ENCODE peak calls at places on chromosomes 1 and 21, in four cellular contexts. One of them, this sample, is unnamed.

GRCh38 chr1:213050745-213051126 is 305 bp upstream of the RPS6KC1 start:
- DNase-seq in kidney: no peak
- DNase-seq in NCI-H1436: no peak
- DNase-seq in HEK293T: no peak
- DNase-seq in this sample: no peak

GRCh38 chr1:6743189-6744101 is 41.8 kb upstream of the CAMTA1 start:
- DNase-seq in kidney: peak; percentile 78
- DNase-seq in NCI-H1436: peak; percentile 3
- DNase-seq in HEK293T: no peak
- DNase-seq in this sample: no peak

GRCh38 chr1:173193639-173194038 is 13.5 kb downstream of the TNFSF4 start:
- DNase-seq in kidney: no peak
- DNase-seq in NCI-H1436: no peak
- DNase-seq in HEK293T: no peak
- DNase-seq in this sample: no peak

GRCh38 chr1:43541721-43542401 is 11.2 kb downstream of the PTPRF start:
- DNase-seq in kidney: peak; percentile 84
- DNase-seq in NCI-H1436: no peak
- DNase-seq in HEK293T: no peak
- DNase-seq in this sample: peak; percentile 27

GRCh38 chr1:235417101-235417697 is 50.0 kb downstream of the TBCE start:
- DNase-seq in kidney: no peak
- DNase-seq in NCI-H1436: peak; percentile 45
- DNase-seq in HEK293T: peak; percentile 82
- DNase-seq in this sample: peak; percentile 46

GRCh38 chr1:117817629-117818028 is 111.8 kb downstream of the GDAP2 start:
- DNase-seq in kidney: no peak
- DNase-seq in NCI-H1436: no peak
- DNase-seq in HEK293T: no peak
- DNase-seq in this sample: no peak

GRCh38 chr1:54016343-54017282 is 1.4 kb downstream of the LDLRAD1 start:
- DNase-seq in kidney: peak; percentile 29
- DNase-seq in NCI-H1436: no peak
- DNase-seq in HEK293T: no peak
- DNase-seq in this sample: no peak

GRCh38 chr1:156896490-156897033 is 3.0 kb downstream of the PEAR1 start:
- DNase-seq in kidney: peak; percentile 85
- DNase-seq in NCI-H1436: no peak
- DNase-seq in HEK293T: no peak
- DNase-seq in this sample: no peak

GRCh38 chr21:33078907-33079582 is 9.1 kb downstream of the OLIG1 start:
- DNase-seq in kidney: peak; percentile 90
- DNase-seq in NCI-H1436: no peak
- DNase-seq in HEK293T: no peak
- DNase-seq in this sample: no peak

GRCh38 chr1:1166642-1167415 is 6.9 kb upstream of the TTLL10 start:
- DNase-seq in kidney: peak; percentile 82
- DNase-seq in NCI-H1436: no peak
- DNase-seq in HEK293T: no peak
- DNase-seq in this sample: no peak

GRCh38 chr1:94670273-94670672 is 128.7 kb upstream of the F3 start:
- DNase-seq in kidney: no peak
- DNase-seq in NCI-H1436: no peak
- DNase-seq in HEK293T: no peak
- DNase-seq in this sample: no peak

GRCh38 chr1:154745286-154745731 is 124.8 kb downstream of the KCNN3 start:
- DNase-seq in kidney: peak; percentile 52
- DNase-seq in NCI-H1436: no peak
- DNase-seq in HEK293T: no peak
- DNase-seq in this sample: no peak

GRCh38 chr1:5509664-5510452 is 482.4 kb downstream of the NPHP4 start:
- DNase-seq in kidney: peak; percentile 77
- DNase-seq in NCI-H1436: peak; percentile 25
- DNase-seq in HEK293T: peak; percentile 70
- DNase-seq in this sample: no peak

GRCh38 chr1:185345913-185346717 is 29.1 kb upstream of the IVNS1ABP start:
- DNase-seq in kidney: no peak
- DNase-seq in NCI-H1436: no peak
- DNase-seq in HEK293T: no peak
- DNase-seq in this sample: no peak

GRCh38 chr1:30824736-30825429 is 67.3 kb upstream of the LAPTM5 start:
- DNase-seq in kidney: no peak
- DNase-seq in NCI-H1436: no peak
- DNase-seq in HEK293T: no peak
- DNase-seq in this sample: no peak

GRCh38 chr1:217734973-217735372 is 103.8 kb downstream of the SPATA17 start:
- DNase-seq in kidney: no peak
- DNase-seq in NCI-H1436: no peak
- DNase-seq in HEK293T: no peak
- DNase-seq in this sample: no peak

GRCh38 chr1:3775498-3776230 is 3.1 kb downstream of the SMIM1 start:
- DNase-seq in kidney: peak; percentile 89
- DNase-seq in NCI-H1436: peak; percentile 61
- DNase-seq in HEK293T: peak; percentile 36
- DNase-seq in this sample: no peak

GRCh38 chr1:53206735-53207379 is 10.2 kb downstream of the CPT2 start:
- DNase-seq in kidney: no peak
- DNase-seq in NCI-H1436: no peak
- DNase-seq in HEK293T: no peak
- DNase-seq in this sample: no peak

GRCh38 chr1:147760481-147761260 is at the start of gene GJA5:
- DNase-seq in kidney: no peak
- DNase-seq in NCI-H1436: no peak
- DNase-seq in HEK293T: no peak
- DNase-seq in this sample: no peak

GRCh38 chr1:113456967-113457366 is 66.7 kb downstream of the MAGI3 start:
- DNase-seq in kidney: no peak
- DNase-seq in NCI-H1436: no peak
- DNase-seq in HEK293T: no peak
- DNase-seq in this sample: no peak

GRCh38 chr1:109768335-109768650 is 4.6 kb upstream of the EPS8L3 start:
- DNase-seq in kidney: peak; percentile 23
- DNase-seq in NCI-H1436: no peak
- DNase-seq in HEK293T: no peak
- DNase-seq in this sample: no peak

GRCh38 chr1:58885998-58886397 is 102.2 kb upstream of the JUN start:
- DNase-seq in kidney: no peak
- DNase-seq in NCI-H1436: no peak
- DNase-seq in HEK293T: no peak
- DNase-seq in this sample: no peak

GRCh38 chr1:239566074-239566473 is 179.7 kb downstream of the CHRM3 start:
- DNase-seq in kidney: no peak
- DNase-seq in NCI-H1436: no peak
- DNase-seq in HEK293T: no peak
- DNase-seq in this sample: no peak

GRCh38 chr1:231636157-231636556 is 9.6 kb downstream of the DISC1 start:
- DNase-seq in kidney: no peak
- DNase-seq in NCI-H1436: no peak
- DNase-seq in HEK293T: no peak
- DNase-seq in this sample: no peak

GRCh38 chr1:112548540-112548939 is 39.8 kb downstream of the WNT2B start:
- DNase-seq in kidney: no peak
- DNase-seq in NCI-H1436: no peak
- DNase-seq in HEK293T: no peak
- DNase-seq in this sample: no peak

GRCh38 chr1:84724128-84724860 is 34.0 kb upstream of the SSX2IP start:
- DNase-seq in kidney: no peak
- DNase-seq in NCI-H1436: no peak
- DNase-seq in HEK293T: peak; percentile 63
- DNase-seq in this sample: no peak

GRCh38 chr1:221824025-221824424 is 82.1 kb upstream of the DUSP10 start:
- DNase-seq in kidney: no peak
- DNase-seq in NCI-H1436: no peak
- DNase-seq in HEK293T: no peak
- DNase-seq in this sample: no peak

GRCh38 chr1:20485527-20486456 is at the start of gene CAMK2N1:
- DNase-seq in kidney: peak; percentile 93
- DNase-seq in NCI-H1436: peak; percentile 65
- DNase-seq in HEK293T: peak; percentile 76
- DNase-seq in this sample: peak; percentile 28

GRCh38 chr1:95006681-95007080 is 66.1 kb downstream of the ALG14 start:
- DNase-seq in kidney: no peak
- DNase-seq in NCI-H1436: no peak
- DNase-seq in HEK293T: no peak
- DNase-seq in this sample: no peak

GRCh38 chr1:68384872-68385390 is 64.8 kb downstream of the RPE65 start:
- DNase-seq in kidney: no peak
- DNase-seq in NCI-H1436: no peak
- DNase-seq in HEK293T: no peak
- DNase-seq in this sample: no peak

GRCh38 chr1:94797286-94797685 is 22.9 kb upstream of the SLC44A3 start:
- DNase-seq in kidney: no peak
- DNase-seq in NCI-H1436: no peak
- DNase-seq in HEK293T: no peak
- DNase-seq in this sample: no peak

GRCh38 chr1:46623733-46624695 is 7.4 kb upstream of the MOB3C start:
- DNase-seq in kidney: no peak
- DNase-seq in NCI-H1436: no peak
- DNase-seq in HEK293T: no peak
- DNase-seq in this sample: no peak

GRCh38 chr1:82153282-82153630 is 352.5 kb downstream of the ADGRL2 start:
- DNase-seq in kidney: no peak
- DNase-seq in NCI-H1436: no peak
- DNase-seq in HEK293T: no peak
- DNase-seq in this sample: no peak

GRCh38 chr1:205161071-205161470 is 39.3 kb upstream of the RBBP5 start:
- DNase-seq in kidney: no peak
- DNase-seq in NCI-H1436: no peak
- DNase-seq in HEK293T: no peak
- DNase-seq in this sample: no peak

GRCh38 chr1:212179394-212180076 is 105.7 kb upstream of the PPP2R5A start:
- DNase-seq in kidney: no peak
- DNase-seq in NCI-H1436: no peak
- DNase-seq in HEK293T: no peak
- DNase-seq in this sample: no peak